ENCODE peak calls at places on chromosome 9, in seven cellular contexts. A is LNCaP clone FGC; W is left colon; U is activated naive CD4-positive, alpha-beta T cell treated with anti-CD3 and anti-CD28 coated beads, Interleukin-2, amount 10 ng/mL, durations not matched to agents 7 days and 5 days; F is body of pancreas; N is activated T-helper 1 cell treated with anti-CD3 and anti-CD28 coated beads, Interleukin-2, amount 50 U/mL, for 16 hours; C is AG04450. D is an unnamed sample.

GRCh38 chr9:113933188-113933587 is 57.1 kb downstream of the ZNF618 start:
- DNase-seq in C (no peak), A (no peak), F (peak; percentile 10), U (no peak), W (no peak), N (no peak), D (no peak)

GRCh38 chr9:34338664-34339063 is 9.3 kb downstream of the NUDT2 start:
- DNase-seq in W (no peak), C (no peak), F (no peak), A (no peak), U (no peak), N (no peak), D (no peak)

GRCh38 chr9:112921549-112921948 is 30.9 kb upstream of the SLC46A2 start:
- DNase-seq in F (no peak), W (no peak), A (no peak), U (no peak), N (no peak), C (peak; percentile 36), D (peak; percentile 54)

GRCh38 chr9:123724211-123724831 is 205.6 kb downstream of the DENND1A start:
- DNase-seq in C (no peak), N (no peak), W (no peak), F (no peak), U (no peak), A (no peak), D (no peak)

GRCh38 chr9:100474082-100474949 is 1.4 kb downstream of the TMEFF1 start:
- DNase-seq in A (no peak), U (no peak), F (no peak), N (no peak), C (no peak), W (peak; percentile 5), D (no peak)

GRCh38 chr9:134757206-134757975 is 115.8 kb downstream of the COL5A1 start:
- DNase-seq in A (no peak), N (no peak), U (no peak), F (no peak), C (no peak), W (no peak), D (no peak)

GRCh38 chr9:126151671-126152050 is 175.0 kb upstream of the MVB12B start:
- DNase-seq in W (no peak), F (no peak), U (no peak), C (no peak), N (no peak), A (no peak), D (no peak)

GRCh38 chr9:87834357-87834756 is 48.3 kb upstream of the SPATA31E1 start:
- DNase-seq in A (no peak), N (no peak), U (no peak), F (no peak), W (peak; percentile 16), C (no peak), D (no peak)

GRCh38 chr9:114003756-114004155 is 74.3 kb downstream of the AMBP start:
- DNase-seq in W (no peak), N (no peak), C (no peak), U (no peak), F (no peak), A (no peak), D (no peak)

GRCh38 chr9:12878342-12878978 is 103.6 kb downstream of the LURAP1L start:
- DNase-seq in C (no peak), W (no peak), F (no peak), N (no peak), A (no peak), U (no peak), D (no peak)

GRCh38 chr9:78130004-78130403 is 98.4 kb upstream of the GNAQ start:
- DNase-seq in U (no peak), W (no peak), C (no peak), A (no peak), F (no peak), N (no peak), D (peak; percentile 25)

GRCh38 chr9:137672907-137673791 is 54.3 kb downstream of the EHMT1 start:
- DNase-seq in N (no peak), U (peak; percentile 53), W (peak; percentile 34), A (peak; percentile 64), C (peak; percentile 32), F (peak; percentile 40), D (peak; percentile 53)

GRCh38 chr9:137383453-137384115 is 39.4 kb downstream of the EXD3 start:
- DNase-seq in C (no peak), U (no peak), N (no peak), A (no peak), W (no peak), F (no peak), D (no peak)

D was measured in HL-60.